ENCODE peak calls at places on chromosomes 13 and 19, in seven cellular contexts. One of them, this sample, is unnamed.

GRCh38 chr19:36013280-36014028 is 559 bp downstream of the ALKBH6 start:
- DNase-seq in SK-N-SH: no peak
- DNase-seq in OCI-LY7: no peak
- DNase-seq in HCT116: no peak
- DNase-seq in GM23248: peak
- DNase-seq in hepatocyte: no peak
- DNase-seq in neural progenitor cell: no peak
- DNase-seq in this sample: no peak

GRCh38 chr13:26254583-26255102 is 714 bp downstream of the CDK8 start:
- DNase-seq in hepatocyte: peak
- DNase-seq in SK-N-SH: peak
- DNase-seq in GM23248: peak
- DNase-seq in neural progenitor cell: peak
- DNase-seq in OCI-LY7: peak
- DNase-seq in HCT116: no peak
- DNase-seq in this sample: peak

GRCh38 chr19:49879243-49879960 is 1.9 kb downstream of the TBC1D17 start:
- DNase-seq in hepatocyte: no peak
- DNase-seq in SK-N-SH: no peak
- DNase-seq in OCI-LY7: no peak
- DNase-seq in HCT116: peak
- DNase-seq in neural progenitor cell: no peak
- DNase-seq in GM23248: no peak
- DNase-seq in this sample: peak

GRCh38 chr13:30037306-30037705 is 186.9 kb upstream of the UBL3 start:
- DNase-seq in HCT116: no peak
- DNase-seq in SK-N-SH: peak
- DNase-seq in OCI-LY7: no peak
- DNase-seq in neural progenitor cell: peak
- DNase-seq in GM23248: no peak
- DNase-seq in hepatocyte: no peak
- DNase-seq in this sample: no peak

GRCh38 chr19:34375598-34375997 is 10.6 kb downstream of the GPI start:
- DNase-seq in GM23248: no peak
- DNase-seq in SK-N-SH: no peak
- DNase-seq in hepatocyte: no peak
- DNase-seq in neural progenitor cell: no peak
- DNase-seq in OCI-LY7: no peak
- DNase-seq in HCT116: no peak
- DNase-seq in this sample: no peak

GRCh38 chr19:38093587-38093986 is 130.4 kb downstream of the DPF1 start:
- DNase-seq in neural progenitor cell: no peak
- DNase-seq in HCT116: no peak
- DNase-seq in SK-N-SH: peak
- DNase-seq in hepatocyte: no peak
- DNase-seq in OCI-LY7: no peak
- DNase-seq in GM23248: no peak
- DNase-seq in this sample: no peak

GRCh38 chr13:41557719-41558118 is 100.4 kb downstream of the RGCC start:
- DNase-seq in SK-N-SH: no peak
- DNase-seq in hepatocyte: no peak
- DNase-seq in HCT116: no peak
- DNase-seq in neural progenitor cell: no peak
- DNase-seq in GM23248: no peak
- DNase-seq in OCI-LY7: no peak
- DNase-seq in this sample: no peak

GRCh38 chr13:82259284-82259683 is 1623.0 kb downstream of the SLITRK1 start:
- DNase-seq in OCI-LY7: no peak
- DNase-seq in neural progenitor cell: no peak
- DNase-seq in GM23248: no peak
- DNase-seq in hepatocyte: no peak
- DNase-seq in SK-N-SH: no peak
- DNase-seq in HCT116: no peak
- DNase-seq in this sample: no peak

GRCh38 chr19:9883764-9884163 is 48.6 kb downstream of the PIN1 start:
- DNase-seq in neural progenitor cell: no peak
- DNase-seq in SK-N-SH: no peak
- DNase-seq in HCT116: no peak
- DNase-seq in GM23248: no peak
- DNase-seq in hepatocyte: no peak
- DNase-seq in OCI-LY7: no peak
- DNase-seq in this sample: no peak

GRCh38 chr19:50293263-50294004 is 35.7 kb downstream of the KCNC3 start:
- DNase-seq in hepatocyte: no peak
- DNase-seq in GM23248: no peak
- DNase-seq in neural progenitor cell: no peak
- DNase-seq in HCT116: no peak
- DNase-seq in SK-N-SH: no peak
- DNase-seq in OCI-LY7: no peak
- DNase-seq in this sample: no peak

GRCh38 chr19:17489392-17490030 is 19.2 kb downstream of the SLC27A1 start:
- DNase-seq in hepatocyte: no peak
- DNase-seq in HCT116: no peak
- DNase-seq in SK-N-SH: peak
- DNase-seq in OCI-LY7: no peak
- DNase-seq in GM23248: no peak
- DNase-seq in neural progenitor cell: no peak
- DNase-seq in this sample: no peak

GRCh38 chr19:5827342-5827890 is 12.1 kb downstream of the FUT6 start:
- DNase-seq in OCI-LY7: no peak
- DNase-seq in SK-N-SH: no peak
- DNase-seq in HCT116: no peak
- DNase-seq in hepatocyte: no peak
- DNase-seq in GM23248: no peak
- DNase-seq in neural progenitor cell: no peak
- DNase-seq in this sample: no peak

GRCh38 chr13:111275995-111276618 is 44.3 kb upstream of the TEX29 start:
- DNase-seq in GM23248: no peak
- DNase-seq in OCI-LY7: no peak
- DNase-seq in hepatocyte: no peak
- DNase-seq in HCT116: no peak
- DNase-seq in SK-N-SH: no peak
- DNase-seq in neural progenitor cell: no peak
- DNase-seq in this sample: no peak

GRCh38 chr13:33228645-33229445 is 56.7 kb downstream of the STARD13 start:
- DNase-seq in neural progenitor cell: peak
- DNase-seq in GM23248: peak
- DNase-seq in SK-N-SH: peak
- DNase-seq in OCI-LY7: peak
- DNase-seq in hepatocyte: peak
- DNase-seq in HCT116: peak
- DNase-seq in this sample: peak

GRCh38 chr13:29905845-29906244 is 55.4 kb upstream of the UBL3 start:
- DNase-seq in SK-N-SH: no peak
- DNase-seq in GM23248: peak
- DNase-seq in HCT116: no peak
- DNase-seq in neural progenitor cell: no peak
- DNase-seq in OCI-LY7: no peak
- DNase-seq in hepatocyte: peak
- DNase-seq in this sample: peak

GRCh38 chr19:51354742-51355148 is 11.4 kb downstream of the ETFB start:
- DNase-seq in hepatocyte: peak
- DNase-seq in HCT116: no peak
- DNase-seq in GM23248: no peak
- DNase-seq in SK-N-SH: peak
- DNase-seq in neural progenitor cell: peak
- DNase-seq in OCI-LY7: no peak
- DNase-seq in this sample: no peak

GRCh38 chr13:99237981-99238662 is 20.1 kb downstream of the GPR18 start:
- DNase-seq in hepatocyte: no peak
- DNase-seq in GM23248: no peak
- DNase-seq in OCI-LY7: no peak
- DNase-seq in HCT116: no peak
- DNase-seq in neural progenitor cell: no peak
- DNase-seq in SK-N-SH: no peak
- DNase-seq in this sample: no peak

GRCh38 chr19:38433268-38433733 is at the start of gene RYR1:
- DNase-seq in OCI-LY7: peak
- DNase-seq in neural progenitor cell: peak
- DNase-seq in GM23248: peak
- DNase-seq in hepatocyte: peak
- DNase-seq in HCT116: peak
- DNase-seq in SK-N-SH: peak
- DNase-seq in this sample: no peak

GRCh38 chr13:32284927-32285632 is 30.1 kb downstream of the ZAR1L start:
- DNase-seq in HCT116: peak
- DNase-seq in hepatocyte: no peak
- DNase-seq in neural progenitor cell: peak
- DNase-seq in GM23248: peak
- DNase-seq in SK-N-SH: no peak
- DNase-seq in OCI-LY7: no peak
- DNase-seq in this sample: peak

GRCh38 chr13:54383604-54384003 is 1355.0 kb downstream of the OLFM4 start:
- DNase-seq in hepatocyte: no peak
- DNase-seq in OCI-LY7: no peak
- DNase-seq in HCT116: no peak
- DNase-seq in SK-N-SH: no peak
- DNase-seq in neural progenitor cell: peak
- DNase-seq in GM23248: no peak
- DNase-seq in this sample: no peak

GRCh38 chr19:41320185-41320518 is 10.2 kb downstream of the CCDC97 start:
- DNase-seq in SK-N-SH: no peak
- DNase-seq in HCT116: no peak
- DNase-seq in neural progenitor cell: no peak
- DNase-seq in GM23248: no peak
- DNase-seq in OCI-LY7: no peak
- DNase-seq in hepatocyte: no peak
- DNase-seq in this sample: no peak

GRCh38 chr13:27383104-27383921 is 41.1 kb upstream of the GTF3A start:
- DNase-seq in SK-N-SH: no peak
- DNase-seq in GM23248: no peak
- DNase-seq in HCT116: peak
- DNase-seq in hepatocyte: no peak
- DNase-seq in OCI-LY7: no peak
- DNase-seq in neural progenitor cell: no peak
- DNase-seq in this sample: no peak

GRCh38 chr19:18421371-18421959 is 2.3 kb downstream of the SSBP4 start:
- DNase-seq in OCI-LY7: no peak
- DNase-seq in GM23248: no peak
- DNase-seq in hepatocyte: no peak
- DNase-seq in HCT116: no peak
- DNase-seq in neural progenitor cell: no peak
- DNase-seq in SK-N-SH: no peak
- DNase-seq in this sample: no peak

GRCh38 chr13:93766719-93767118 is 540.1 kb downstream of the GPC6 start:
- DNase-seq in neural progenitor cell: no peak
- DNase-seq in GM23248: no peak
- DNase-seq in SK-N-SH: no peak
- DNase-seq in OCI-LY7: no peak
- DNase-seq in hepatocyte: no peak
- DNase-seq in HCT116: no peak
- DNase-seq in this sample: no peak

GRCh38 chr13:93765811-93766210 is 539.2 kb downstream of the GPC6 start:
- DNase-seq in hepatocyte: no peak
- DNase-seq in SK-N-SH: no peak
- DNase-seq in GM23248: no peak
- DNase-seq in neural progenitor cell: no peak
- DNase-seq in HCT116: no peak
- DNase-seq in OCI-LY7: no peak
- DNase-seq in this sample: no peak

GRCh38 chr13:93769126-93769525 is 542.5 kb downstream of the GPC6 start:
- DNase-seq in neural progenitor cell: no peak
- DNase-seq in SK-N-SH: no peak
- DNase-seq in OCI-LY7: no peak
- DNase-seq in hepatocyte: no peak
- DNase-seq in HCT116: no peak
- DNase-seq in GM23248: no peak
- DNase-seq in this sample: no peak

GRCh38 chr13:93767917-93768422 is 541.4 kb downstream of the GPC6 start:
- DNase-seq in HCT116: no peak
- DNase-seq in hepatocyte: peak
- DNase-seq in SK-N-SH: no peak
- DNase-seq in OCI-LY7: no peak
- DNase-seq in neural progenitor cell: no peak
- DNase-seq in GM23248: no peak
- DNase-seq in this sample: no peak

GRCh38 chr13:93767231-93767916 is 540.8 kb downstream of the GPC6 start:
- DNase-seq in HCT116: no peak
- DNase-seq in neural progenitor cell: no peak
- DNase-seq in GM23248: no peak
- DNase-seq in hepatocyte: no peak
- DNase-seq in SK-N-SH: no peak
- DNase-seq in OCI-LY7: no peak
- DNase-seq in this sample: no peak
- H3K27ac ChIP-seq in HCT116: no peak
- H3K27ac ChIP-seq in neural progenitor cell: no peak
- H3K27ac ChIP-seq in GM23248: no peak
- H3K27ac ChIP-seq in hepatocyte: peak
- H3K27ac ChIP-seq in SK-N-SH: no peak
- H3K27ac ChIP-seq in OCI-LY7: no peak
- H3K27ac ChIP-seq in this sample: no peak

GRCh38 chr13:20608438-20609020 is 41.6 kb downstream of the IFT88 start:
- DNase-seq in SK-N-SH: no peak
- DNase-seq in GM23248: peak
- DNase-seq in HCT116: no peak
- DNase-seq in OCI-LY7: no peak
- DNase-seq in hepatocyte: no peak
- DNase-seq in neural progenitor cell: no peak
- DNase-seq in this sample: no peak

GRCh38 chr13:20610006-20610405 is 43.0 kb downstream of the IFT88 start:
- DNase-seq in GM23248: no peak
- DNase-seq in HCT116: no peak
- DNase-seq in neural progenitor cell: no peak
- DNase-seq in hepatocyte: no peak
- DNase-seq in OCI-LY7: no peak
- DNase-seq in SK-N-SH: no peak
- DNase-seq in this sample: no peak

GRCh38 chr13:20607015-20607414 is 40.1 kb downstream of the IFT88 start:
- DNase-seq in GM23248: no peak
- DNase-seq in neural progenitor cell: no peak
- DNase-seq in hepatocyte: no peak
- DNase-seq in OCI-LY7: no peak
- DNase-seq in HCT116: no peak
- DNase-seq in SK-N-SH: no peak
- DNase-seq in this sample: no peak

GRCh38 chr13:20609145-20609544 is 42.2 kb downstream of the IFT88 start:
- DNase-seq in neural progenitor cell: no peak
- DNase-seq in GM23248: peak
- DNase-seq in OCI-LY7: no peak
- DNase-seq in hepatocyte: no peak
- DNase-seq in SK-N-SH: no peak
- DNase-seq in HCT116: no peak
- DNase-seq in this sample: peak
- TF ChIP-seq EZH2phosphoT487 in neural progenitor cell: no peak
- TF ChIP-seq EZH2phosphoT487 in GM23248: no peak
- TF ChIP-seq EZH2phosphoT487 in OCI-LY7: no peak
- TF ChIP-seq EZH2phosphoT487 in hepatocyte: no peak
- TF ChIP-seq EZH2phosphoT487 in SK-N-SH: no peak
- TF ChIP-seq EZH2phosphoT487 in HCT116: no peak
- TF ChIP-seq EZH2phosphoT487 in this sample: no peak

GRCh38 chr13:44519642-44520041 is 56.5 kb downstream of the TSC22D1 start:
- DNase-seq in OCI-LY7: no peak
- DNase-seq in SK-N-SH: no peak
- DNase-seq in GM23248: no peak
- DNase-seq in HCT116: no peak
- DNase-seq in hepatocyte: no peak
- DNase-seq in neural progenitor cell: no peak
- DNase-seq in this sample: no peak
- H3K27ac ChIP-seq in OCI-LY7: no peak
- H3K27ac ChIP-seq in SK-N-SH: no peak
- H3K27ac ChIP-seq in GM23248: no peak
- H3K27ac ChIP-seq in HCT116: no peak
- H3K27ac ChIP-seq in hepatocyte: no peak
- H3K27ac ChIP-seq in neural progenitor cell: no peak
- H3K27ac ChIP-seq in this sample: no peak

GRCh38 chr19:44767295-44768180 is 10.2 kb upstream of the CBLC start:
- DNase-seq in OCI-LY7: no peak
- DNase-seq in neural progenitor cell: no peak
- DNase-seq in SK-N-SH: no peak
- DNase-seq in GM23248: no peak
- DNase-seq in hepatocyte: no peak
- DNase-seq in HCT116: no peak
- DNase-seq in this sample: no peak
- TF ChIP-seq EZH2phosphoT487 in OCI-LY7: no peak
- TF ChIP-seq EZH2phosphoT487 in neural progenitor cell: no peak
- TF ChIP-seq EZH2phosphoT487 in SK-N-SH: no peak
- TF ChIP-seq EZH2phosphoT487 in GM23248: no peak
- TF ChIP-seq EZH2phosphoT487 in hepatocyte: no peak
- TF ChIP-seq EZH2phosphoT487 in HCT116: no peak
- TF ChIP-seq EZH2phosphoT487 in this sample: no peak

This sample was measured in PC-3.